ENCODE peak calls at places on chromosomes 13 and 19, in eight cellular contexts. A is SK-N-MC, V is endothelial cell of umbilical vein, E is HCT116, K is GM12878, H is K562, D is H1, F is HepG2. N is an unnamed sample.

GRCh38 chr13:36357692-36358091 is 11.5 kb upstream of the SPART start:
- DNase-seq in A (no peak), V (no peak), E (no peak), K (no peak), H (no peak), D (no peak), F (no peak), N (no peak)

GRCh38 chr19:30268601-30269000 is 103.6 kb upstream of the ZNF536 start:
- DNase-seq in A (no peak), V (no peak), E (no peak), K (no peak), H (no peak), D (no peak), F (no peak), N (no peak)

GRCh38 chr19:49150106-49150943 is 4.9 kb downstream of the HRC start:
- DNase-seq in A (no peak), V (peak; percentile 83), E (peak; percentile 76), K (no peak), H (peak; percentile 78), D (peak; percentile 91), F (peak; percentile 76), N (peak; percentile 95)

GRCh38 chr13:110957931-110958330 is 43.1 kb upstream of the ANKRD10 start:
- DNase-seq in A (no peak), V (no peak), E (no peak), K (no peak), H (no peak), D (no peak), F (no peak), N (no peak)

GRCh38 chr19:29667941-29668340 is 2.7 kb downstream of the PLEKHF1 start:
- DNase-seq in A (no peak), V (no peak), E (no peak), K (no peak), H (no peak), D (no peak), F (no peak), N (no peak)

GRCh38 chr13:76832258-76832988 is 53.8 kb downstream of the KCTD12 start:
- DNase-seq in A (no peak), V (no peak), E (no peak), K (no peak), H (no peak), D (no peak), F (no peak), N (no peak)

GRCh38 chr13:106033634-106034033 is 501.8 kb downstream of the EFNB2 start:
- DNase-seq in A (no peak), V (peak; percentile 4), E (no peak), K (no peak), H (no peak), D (no peak), F (peak; percentile 4), N (peak; percentile 4)

GRCh38 chr19:40357655-40358054 is 9.2 kb downstream of the PLD3 start:
- DNase-seq in A (no peak), V (peak; percentile 17), E (no peak), K (no peak), H (no peak), D (no peak), F (no peak), N (no peak)

GRCh38 chr13:42064966-42065365 is 16.5 kb downstream of the DGKH start:
- DNase-seq in A (no peak), V (no peak), E (no peak), K (no peak), H (no peak), D (no peak), F (no peak), N (no peak)

GRCh38 chr19:2888739-2889224 is 11.9 kb upstream of the ZNF57 start:
- DNase-seq in A (no peak), V (no peak), E (no peak), K (no peak), H (no peak), D (no peak), F (no peak), N (peak; percentile 64)

GRCh38 chr13:93635687-93636086 is 409.1 kb downstream of the GPC6 start:
- DNase-seq in A (no peak), V (no peak), E (no peak), K (no peak), H (no peak), D (no peak), F (no peak), N (no peak)

GRCh38 chr13:23754506-23754905 is 134.7 kb downstream of the MIPEP start:
- DNase-seq in A (no peak), V (no peak), E (no peak), K (no peak), H (no peak), D (no peak), F (peak; percentile 20), N (no peak)

GRCh38 chr13:76696370-76696769 is 189.8 kb downstream of the KCTD12 start:
- DNase-seq in A (no peak), V (no peak), E (no peak), K (no peak), H (no peak), D (no peak), F (peak; percentile 40), N (no peak)

GRCh38 chr19:15452111-15453047 is 2.6 kb upstream of the WIZ start:
- DNase-seq in A (no peak), V (peak; percentile 94), E (peak; percentile 91), K (no peak), H (peak; percentile 98), D (peak; percentile 98), F (peak; percentile 69), N (peak; percentile 99)

GRCh38 chr13:111337206-111337605 is 16.8 kb downstream of the TEX29 start:
- DNase-seq in A (no peak), V (no peak), E (no peak), K (no peak), H (no peak), D (no peak), F (no peak), N (no peak)

GRCh38 chr19:49224856-49225255 is 67.3 kb downstream of the TRPM4 start:
- DNase-seq in A (no peak), V (peak; percentile 80), E (peak; percentile 61), K (no peak), H (peak; percentile 52), D (peak; percentile 78), F (peak; percentile 55), N (peak; percentile 91)

GRCh38 chr13:110509478-110509926 is 52.0 kb downstream of the RAB20 start:
- DNase-seq in A (no peak), V (no peak), E (no peak), K (no peak), H (peak; percentile 29), D (no peak), F (peak; percentile 41), N (no peak)

GRCh38 chr19:58117841-58118575 is 20.0 kb upstream of the ZSCAN18 start:
- DNase-seq in A (no peak), V (no peak), E (no peak), K (no peak), H (no peak), D (no peak), F (no peak), N (peak; percentile 35)

GRCh38 chr19:6232567-6232966 is 47.2 kb downstream of the MLLT1 start:
- DNase-seq in A (no peak), V (no peak), E (no peak), K (no peak), H (no peak), D (no peak), F (no peak), N (no peak)

DNA sequence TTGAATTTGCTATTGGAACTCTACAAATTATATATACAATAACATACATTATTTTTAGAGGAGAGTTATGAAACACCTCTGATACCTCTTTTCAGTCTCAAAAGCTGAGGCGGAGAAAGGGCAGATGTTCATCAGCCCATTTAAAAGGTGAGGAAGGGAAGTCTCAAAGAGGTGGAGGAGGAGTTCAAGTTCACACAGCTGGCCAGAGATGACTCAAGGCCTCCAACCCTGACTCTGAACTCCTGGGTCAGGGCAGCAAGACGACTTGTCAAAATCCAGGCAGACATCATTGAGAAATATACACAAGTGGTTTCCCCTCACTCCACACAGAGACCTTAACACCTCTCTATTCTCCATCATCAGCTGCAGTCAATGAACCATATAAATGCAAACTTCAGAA is 2.1 kb downstream of the SIAH3 start:
- DNase-seq in A (no peak), V (no peak), E (no peak), K (no peak), H (no peak), D (no peak), F (no peak), N (no peak)
- TF ChIP-seq EZH2 in A (no peak), V (no peak), E (no peak), K (no peak), H (no peak), D (no peak), F (no peak), N (no peak)

GRCh38 chr19:10762656-10763055 is 44.8 kb downstream of the DNM2 start:
- DNase-seq in A (no peak), V (no peak), E (no peak), K (no peak), H (no peak), D (no peak), F (no peak), N (peak; percentile 38)
- TF ChIP-seq POLR2AphosphoS5 in A (no peak), V (no peak), E (no peak), K (no peak), H (no peak), D (no peak), F (no peak), N (no peak)

DNA sequence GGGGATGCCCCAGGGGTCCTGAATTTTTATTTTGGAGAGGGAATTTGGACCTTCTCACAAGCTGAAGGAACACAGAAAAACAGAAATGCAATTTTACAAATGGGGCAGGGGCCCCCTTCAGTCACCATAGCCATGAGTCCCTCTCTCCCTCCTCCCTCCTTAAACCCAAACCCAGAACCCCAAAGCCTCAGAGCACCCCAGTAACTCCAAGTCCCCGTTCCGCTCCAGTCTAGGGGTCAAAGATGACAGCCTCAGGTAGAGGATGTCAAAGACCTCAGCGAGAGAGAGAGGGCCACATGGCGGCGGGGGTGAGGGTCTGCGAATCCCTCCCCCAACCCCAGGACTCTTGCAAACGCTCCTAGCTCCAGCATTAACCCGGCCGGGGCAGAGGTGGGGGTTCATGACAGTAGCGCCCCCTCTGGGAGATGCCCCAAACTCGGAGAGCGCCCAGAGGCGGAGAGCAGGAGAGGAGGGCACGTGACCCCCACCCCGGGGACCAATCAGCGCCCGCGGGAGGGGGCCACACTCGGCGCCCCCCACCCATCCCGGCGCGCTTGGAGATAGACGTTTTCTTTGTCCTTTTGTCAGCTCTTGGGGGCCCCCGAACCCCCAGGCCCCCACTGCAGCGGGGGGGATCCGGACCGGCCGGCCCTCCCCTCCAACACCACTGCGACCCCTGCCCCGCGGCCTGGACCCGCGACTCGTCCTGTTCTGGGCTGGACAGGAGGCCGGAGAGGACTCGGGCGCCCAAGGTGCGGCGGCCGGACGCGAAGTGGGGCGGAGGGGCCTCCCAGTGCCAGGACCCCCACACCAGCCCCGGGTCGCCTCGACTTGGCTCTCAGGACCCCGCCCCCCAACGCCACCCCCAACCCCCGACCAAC is 20.8 kb upstream of the SEMA6B start:
- DNase-seq in A (no peak), V (no peak), E (no peak), K (no peak), H (peak; percentile 71), D (peak; percentile 85), F (no peak), N (peak; percentile 89)
- TF ChIP-seq EZH2 in A (no peak), V (no peak), E (no peak), K (no peak), H (no peak), D (no peak), F (no peak), N (no peak)

GRCh38 chr19:23822735-23823134 is 64.0 kb upstream of the ZNF681 start:
- DNase-seq in A (no peak), V (no peak), E (no peak), K (no peak), H (no peak), D (no peak), F (no peak), N (no peak)
- TF ChIP-seq POLR2AphosphoS5 in A (no peak), V (no peak), E (no peak), K (no peak), H (no peak), D (no peak), F (no peak), N (no peak)